ENCODE peak calls at places on chromosomes 3 and 15, in nine cellular contexts. D is hepatocyte, E is HCT116, Q is fibroblast of lung, R is H9, V is PC-9, S is MM.1S, X is HepG2, T is osteoblast. M is an unnamed sample. For H4K20me1, the result is how much of the 10 kb centered on the place peaks cover.

GRCh38 chr15:49898575-49899283 is 220.3 kb downstream of the ATP8B4 start:
- DNase-seq in D (no peak), X (no peak), S (no peak), Q (peak), R (no peak), V (no peak), T (no peak), E (no peak), M (no peak)

GRCh38 chr3:24533557-24534193 is 39.0 kb upstream of the THRB start:
- DNase-seq in T (no peak), D (no peak), S (no peak), E (no peak), V (no peak), X (no peak), R (no peak), Q (no peak), M (no peak)

GRCh38 chr15:40743921-40744809 is 10.9 kb downstream of the RMDN3 start:
- DNase-seq in T (peak), V (no peak), R (no peak), X (no peak), Q (peak), S (peak), E (no peak), D (peak), M (no peak)

GRCh38 chr3:155019576-155019975 is 60.5 kb upstream of the MME start:
- DNase-seq in Q (peak), T (no peak), D (peak), R (no peak), X (no peak), V (no peak), E (no peak), S (no peak), M (peak)

GRCh38 chr15:95286911-95287769 is 1043.4 kb upstream of the NR2F2 start:
- DNase-seq in X (no peak), E (no peak), D (no peak), T (no peak), S (peak), Q (peak), V (no peak), R (peak), M (no peak)

GRCh38 chr15:71329041-71329440 is 213.8 kb downstream of the THSD4 start:
- DNase-seq in S (no peak), D (no peak), R (no peak), T (no peak), E (no peak), V (no peak), Q (peak), X (no peak), M (no peak)

GRCh38 chr3:12706504-12707253 is 42.8 kb upstream of the RAF1 start:
- DNase-seq in D (peak), X (peak), Q (peak), S (peak), R (peak), T (no peak), E (peak), V (peak), M (peak)

GRCh38 chr3:2948882-2949281 is 161.3 kb downstream of the IL5RA start:
- DNase-seq in R (no peak), Q (no peak), D (no peak), S (no peak), X (no peak), V (no peak), T (no peak), E (no peak), M (no peak)

GRCh38 chr3:57145852-57146251 is 19.3 kb downstream of the IL17RD start:
- DNase-seq in E (no peak), X (no peak), Q (no peak), R (no peak), V (no peak), T (no peak), D (no peak), S (no peak), M (no peak)

GRCh38 chr3:57142335-57142734 is 22.8 kb downstream of the IL17RD start:
- DNase-seq in D (no peak), Q (no peak), S (no peak), X (no peak), T (no peak), R (peak), V (no peak), E (no peak), M (no peak)

GRCh38 chr3:57141719-57142118 is 23.4 kb downstream of the IL17RD start:
- DNase-seq in E (no peak), X (no peak), T (no peak), D (no peak), S (no peak), V (no peak), Q (no peak), R (no peak), M (no peak)

GRCh38 chr3:57144952-57145351 is 20.2 kb downstream of the IL17RD start:
- DNase-seq in Q (no peak), V (no peak), X (no peak), S (no peak), D (no peak), E (no peak), R (no peak), T (no peak), M (no peak)

DNA sequence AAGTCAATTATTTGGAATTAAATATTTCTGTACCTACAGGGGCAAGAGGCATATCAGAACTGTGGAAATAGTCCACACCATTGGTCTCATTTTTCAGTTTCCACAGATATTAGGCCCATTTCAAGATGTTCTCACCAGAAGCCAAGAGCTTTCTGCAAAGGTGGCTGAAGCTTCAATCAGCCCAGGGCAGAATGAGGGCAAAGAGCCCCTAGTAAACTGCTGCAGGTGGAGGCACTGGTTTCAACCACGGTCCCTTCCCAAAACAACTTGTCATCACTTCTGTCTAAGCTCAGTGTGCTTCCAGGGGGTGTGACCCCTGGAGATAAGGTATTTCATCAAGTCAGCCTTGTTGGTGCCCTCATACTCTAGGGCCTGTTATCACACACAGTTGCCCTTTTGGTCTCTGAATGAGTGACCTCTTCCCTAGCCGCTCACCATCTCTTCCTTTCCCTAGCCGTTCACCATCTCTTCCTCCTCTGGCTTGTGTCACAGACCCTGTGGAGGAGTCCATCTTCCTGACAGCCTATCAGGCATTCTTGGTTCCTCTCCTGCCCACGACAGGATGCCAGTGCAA is 21.2 kb downstream of the IL17RD start:
- DNase-seq in Q (no peak), X (no peak), T (no peak), S (no peak), D (no peak), V (no peak), R (no peak), E (no peak), M (no peak)
- H3K27ac ChIP-seq in Q (no peak), X (no peak), T (no peak), S (no peak), D (no peak), V (no peak), R (no peak), E (no peak), M (no peak)

GRCh38 chr3:23036728-23037127 is 166.4 kb upstream of the UBE2E2 start:
- DNase-seq in R (no peak), S (no peak), X (no peak), T (peak), D (no peak), E (no peak), Q (no peak), V (no peak), M (no peak)

GRCh38 chr3:23044463-23044862 is 158.7 kb upstream of the UBE2E2 start:
- DNase-seq in E (no peak), R (no peak), T (no peak), S (no peak), D (no peak), Q (no peak), X (no peak), V (no peak), M (no peak)

GRCh38 chr3:23046536-23046935 is 156.6 kb upstream of the UBE2E2 start:
- DNase-seq in V (no peak), X (no peak), R (no peak), D (no peak), S (no peak), T (no peak), Q (no peak), E (no peak), M (no peak)

GRCh38 chr3:23041918-23042696 is 161.0 kb upstream of the UBE2E2 start:
- DNase-seq in T (peak), V (peak), S (no peak), R (no peak), X (no peak), D (no peak), E (peak), Q (peak), M (peak)
- TF ChIP-seq CTCF in T (no peak), V (no peak), S (no peak), R (no peak), X (no peak), D (no peak), E (no peak), Q (no peak), M (no peak)

DNA sequence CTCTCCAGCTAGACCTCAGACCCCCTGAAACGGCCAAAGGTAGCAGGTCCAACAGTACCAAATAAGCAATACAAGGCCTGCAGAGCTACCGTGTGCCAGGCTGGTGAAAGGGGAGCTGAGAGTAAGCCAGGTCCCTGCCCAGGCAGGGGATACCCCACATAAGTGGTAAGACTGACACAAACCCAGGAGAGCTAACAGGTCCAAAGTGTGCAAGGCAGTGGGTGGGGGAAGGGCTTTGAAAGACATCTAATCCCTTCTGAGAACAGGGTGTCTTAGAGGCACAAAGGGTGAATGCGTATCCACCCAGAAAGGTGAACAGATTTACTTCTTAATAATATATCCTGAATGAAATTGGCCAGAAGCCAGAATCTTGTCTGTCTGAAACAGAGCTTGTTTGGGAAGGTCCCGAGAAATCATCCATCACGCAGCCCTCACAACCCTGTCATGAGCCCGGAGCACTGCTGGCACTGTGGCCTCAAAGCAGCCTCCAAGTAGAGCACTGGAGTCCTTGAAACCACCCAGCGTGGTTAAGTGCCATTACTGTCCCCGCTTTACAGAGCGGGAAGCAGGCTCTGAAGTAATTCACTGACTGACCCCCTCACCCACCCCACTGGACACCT is 1.5 kb downstream of the TKT start:
- DNase-seq in S (no peak), V (no peak), R (no peak), D (peak), T (no peak), E (no peak), Q (peak), X (no peak), M (peak)
- H4K20me1 ChIP-seq in S (half or more), V (half or more), R (under half), D (under half), T (half or more), E (under half), Q (under half), X (half or more), M (half or more)

DNA sequence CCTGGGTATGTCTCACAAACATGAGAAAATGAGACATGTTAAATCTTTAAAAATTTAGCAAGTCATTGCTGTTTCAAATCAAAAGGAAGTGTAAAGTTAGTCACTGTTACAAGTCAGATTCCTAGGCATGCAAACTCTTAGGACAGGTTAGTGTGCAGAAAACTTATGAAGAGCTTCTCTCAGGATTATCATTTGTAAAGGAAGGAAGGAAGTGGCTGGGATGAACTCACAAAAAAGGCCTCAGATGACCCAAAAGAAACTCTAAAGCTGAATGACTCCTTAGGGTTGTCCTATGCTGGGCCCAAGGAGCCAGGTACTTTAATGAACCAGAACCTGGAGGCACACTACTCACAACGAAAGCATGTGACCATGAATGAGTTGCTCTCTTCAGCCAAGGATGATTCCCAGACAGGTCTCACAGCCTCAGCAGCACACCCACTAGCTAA is 25.0 kb downstream of the MSL2 start:
- DNase-seq in Q (peak), D (no peak), X (no peak), S (no peak), E (no peak), T (no peak), V (no peak), R (no peak), M (peak)
- H3K27ac ChIP-seq in Q (no peak), D (no peak), X (no peak), S (no peak), E (no peak), T (peak), V (peak), R (no peak), M (peak)

GRCh38 chr3:129166579-129167332 is 5.9 kb upstream of the ISY1 start:
- DNase-seq in Q (no peak), S (no peak), T (no peak), D (no peak), E (no peak), X (no peak), R (no peak), V (no peak), M (no peak)

GRCh38 chr3:129160891-129161859 is at the start of gene ISY1:
- DNase-seq in R (peak), T (peak), D (peak), Q (peak), V (peak), X (peak), E (peak), S (peak), M (peak)

GRCh38 chr3:129161860-129162271 is 1.0 kb upstream of the ISY1 start:
- DNase-seq in T (peak), R (peak), E (no peak), S (peak), Q (peak), D (peak), X (peak), V (no peak), M (peak)

GRCh38 chr3:129164500-129164899 is 3.6 kb upstream of the ISY1 start:
- DNase-seq in X (no peak), T (no peak), R (no peak), D (no peak), Q (no peak), S (no peak), E (no peak), V (no peak), M (no peak)

DNA sequence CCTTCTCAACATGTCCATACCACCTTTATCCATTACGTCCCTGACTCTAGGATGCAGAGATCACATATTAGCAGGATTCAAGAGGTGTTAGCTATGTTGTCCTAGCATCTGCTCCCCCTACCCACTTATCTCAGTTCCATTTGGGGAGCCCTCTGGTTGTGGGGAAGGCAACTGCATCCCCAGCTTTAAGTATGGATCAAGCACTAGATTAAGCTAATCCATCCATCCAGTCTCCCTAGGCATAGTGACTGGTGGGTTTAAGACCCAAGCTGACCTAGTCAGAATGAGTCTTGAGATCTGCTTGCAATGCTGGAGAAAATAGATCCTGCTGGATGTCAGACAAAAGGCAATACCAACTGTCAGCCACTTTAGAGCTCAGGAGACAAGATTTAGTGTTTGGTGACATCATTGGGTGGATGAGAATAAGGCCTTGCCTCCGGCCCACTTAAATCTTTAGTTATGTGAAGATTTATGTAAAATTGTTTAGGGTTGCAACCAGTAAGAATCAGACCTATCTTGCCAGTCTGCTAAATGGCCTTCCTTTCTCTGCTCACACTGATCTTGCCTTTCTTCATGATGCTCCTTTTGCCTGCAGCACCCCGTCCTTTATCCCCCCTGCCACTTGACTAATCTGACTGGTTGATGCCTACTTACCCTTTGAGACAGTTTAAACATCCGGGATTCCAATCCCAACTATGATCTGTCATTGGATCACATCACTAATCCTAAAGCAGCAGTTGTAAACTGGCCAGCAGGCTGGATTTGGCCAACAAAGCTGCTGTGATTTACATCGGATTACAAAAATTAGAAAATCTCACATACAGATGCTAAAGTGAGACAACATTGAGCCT is 2.1 kb upstream of the ISY1 start:
- DNase-seq in V (no peak), S (no peak), E (no peak), R (no peak), Q (no peak), T (no peak), D (no peak), X (peak), M (no peak)
- TF ChIP-seq CTCF in V (no peak), S (peak), E (peak), R (peak), Q (peak), T (peak), D (no peak), X (peak), M (peak)

GRCh38 chr15:88636039-88636438 is 2.8 kb upstream of the ISG20 start:
- DNase-seq in X (no peak), S (no peak), V (peak), Q (no peak), E (peak), D (peak), T (no peak), R (peak), M (peak)

GRCh38 chr15:88638626-88639372 is at the start of gene ISG20:
- DNase-seq in T (peak), R (peak), S (peak), V (peak), Q (peak), E (peak), X (peak), D (peak), M (peak)

GRCh38 chr15:88636654-88637053 is 2.2 kb upstream of the ISG20 start:
- DNase-seq in Q (no peak), R (no peak), S (no peak), E (no peak), T (no peak), D (no peak), X (no peak), V (no peak), M (no peak)

GRCh38 chr15:88637841-88638625 is 783 bp upstream of the ISG20 start:
- DNase-seq in Q (no peak), D (peak), R (no peak), X (peak), S (peak), V (no peak), T (peak), E (no peak), M (no peak)

GRCh38 chr15:88637436-88637835 is 1.4 kb upstream of the ISG20 start:
- DNase-seq in R (no peak), V (no peak), S (no peak), Q (no peak), E (no peak), D (no peak), X (no peak), T (no peak), M (no peak)
- H4K20me1 ChIP-seq in R (under half), V (under half), S (under half), Q (under half), E (under half), D (under half), X (under half), T (under half), M (under half)

GRCh38 chr15:70099167-70099965 is 1.6 kb upstream of the TLE3 start:
- DNase-seq in R (peak), Q (peak), D (peak), V (peak), X (peak), T (peak), S (peak), E (peak), M (peak)

GRCh38 chr15:70099966-70100494 is 2.3 kb upstream of the TLE3 start:
- DNase-seq in V (no peak), E (peak), S (peak), Q (peak), T (peak), D (peak), R (no peak), X (no peak), M (peak)

GRCh38 chr15:70102827-70103226 is 5.1 kb upstream of the TLE3 start:
- DNase-seq in T (no peak), R (no peak), Q (no peak), D (no peak), V (no peak), E (no peak), X (no peak), S (no peak), M (no peak)

GRCh38 chr15:70100495-70101331 is 3.0 kb upstream of the TLE3 start:
- DNase-seq in S (peak), Q (peak), X (peak), V (no peak), R (peak), D (peak), T (peak), E (peak), M (peak)

GRCh38 chr15:70101459-70102113 is 3.9 kb upstream of the TLE3 start:
- DNase-seq in T (peak), V (peak), Q (peak), D (peak), E (peak), X (peak), S (peak), R (peak), M (peak)
- H3K27ac ChIP-seq in T (no peak), V (no peak), Q (no peak), D (peak), E (no peak), X (no peak), S (peak), R (no peak), M (no peak)